ENCODE peak calls at places on chromosome 12, in nine cellular contexts. Z is activated T-cell treated with anti-CD3 and anti-CD28 coated beads for 48 hours; G is effector memory CD8-positive, alpha-beta T cell; P is Jurkat, Clone E6-1; S is nucleus accumbens; B is HEK293T; X is HT1080; T is SK-MEL-5; K is tibial artery. V is an unnamed sample.
A peak's percentile ranks its signal among the peaks of the same experiment; 100 is the strongest.

GRCh38 chr12:84842406-84843013 is 70.1 kb downstream of the SLC6A15 start:
- DNase-seq in X (peak; percentile 27), Z (no peak), K (no peak), P (peak; percentile 24), T (peak; percentile 73), S (no peak), B (peak; percentile 21), G (no peak), V (peak; percentile 38)

GRCh38 chr12:124906606-124907261 is 7.7 kb downstream of the UBC start:
- DNase-seq in P (peak; percentile 94), T (peak; percentile 97), K (peak; percentile 95), X (peak; percentile 83), G (peak; percentile 93), B (peak; percentile 77), S (no peak), Z (peak; percentile 73), V (peak; percentile 82)

GRCh38 chr12:14884458-14884878 is 1.2 kb downstream of the MGP start:
- DNase-seq in T (peak; percentile 87), S (peak; percentile 42), K (peak; percentile 93), G (peak; percentile 82), Z (peak; percentile 47), P (peak; percentile 82), X (peak; percentile 78), B (no peak), V (peak; percentile 27)

GRCh38 chr12:14272954-14273910 is 92.2 kb upstream of the ATF7IP start:
- DNase-seq in B (no peak), K (no peak), P (peak; percentile 60), G (no peak), T (no peak), X (no peak), Z (no peak), S (no peak), V (no peak)

GRCh38 chr12:30691122-30691879 is 4.4 kb downstream of the IPO8 start:
- DNase-seq in X (peak; percentile 81), Z (no peak), T (no peak), G (no peak), K (peak; percentile 23), S (no peak), P (no peak), B (peak; percentile 17), V (no peak)

GRCh38 chr12:100955139-100955538 is 160.6 kb downstream of the ANO4 start:
- DNase-seq in P (no peak), S (no peak), Z (no peak), T (no peak), G (no peak), X (peak; percentile 87), K (no peak), B (no peak), V (no peak)

GRCh38 chr12:66537866-66538265 is 141.0 kb downstream of the GRIP1 start:
- DNase-seq in X (no peak), T (no peak), S (no peak), B (no peak), K (no peak), G (no peak), Z (no peak), P (no peak), V (no peak)

GRCh38 chr12:116298578-116298977 is 21.1 kb upstream of the MED13L start:
- DNase-seq in K (no peak), Z (no peak), T (no peak), B (no peak), P (no peak), X (no peak), G (no peak), S (no peak), V (no peak)

GRCh38 chr12:11154400-11154925 is 16.5 kb upstream of the SMIM10L1 start:
- DNase-seq in T (no peak), K (no peak), P (no peak), G (no peak), Z (no peak), X (no peak), B (no peak), S (no peak), V (no peak)

GRCh38 chr12:38892090-38892786 is 13.2 kb downstream of the CPNE8 start:
- DNase-seq in Z (no peak), T (no peak), K (no peak), X (peak; percentile 16), B (no peak), S (no peak), P (no peak), G (no peak), V (no peak)

GRCh38 chr12:46342562-46343033 is 30.0 kb downstream of the SLC38A2 start:
- DNase-seq in G (peak; percentile 33), T (peak; percentile 77), P (no peak), Z (no peak), B (peak; percentile 12), X (peak; percentile 57), K (no peak), S (peak; percentile 3), V (peak; percentile 23)

GRCh38 chr12:53939141-53940108 is 794 bp downstream of the HOXC13 start:
- DNase-seq in Z (no peak), P (no peak), S (no peak), K (peak; percentile 44), G (no peak), X (peak; percentile 5), T (no peak), B (peak; percentile 39), V (no peak)

GRCh38 chr12:122190842-122191668 is 8.1 kb downstream of the LRRC43 start:
- DNase-seq in S (no peak), Z (peak; percentile 63), P (peak; percentile 64), X (peak; percentile 60), K (no peak), B (peak; percentile 81), G (peak; percentile 69), T (peak; percentile 73), V (no peak)

GRCh38 chr12:108400060-108400459 is 60.9 kb upstream of the CMKLR1 start:
- DNase-seq in Z (no peak), B (no peak), P (no peak), X (no peak), G (no peak), T (no peak), S (no peak), K (no peak), V (no peak)

GRCh38 chr12:31306871-31307270 is 19.1 kb downstream of the SINHCAF start:
- DNase-seq in Z (no peak), B (no peak), T (no peak), S (no peak), P (no peak), K (no peak), X (no peak), G (no peak), V (no peak)

GRCh38 chr12:18888062-18888461 is 150.1 kb downstream of the CAPZA3 start:
- DNase-seq in X (no peak), S (no peak), T (no peak), B (no peak), P (no peak), G (no peak), Z (no peak), K (no peak), V (no peak)

GRCh38 chr12:113273053-113273725 is 51.9 kb downstream of the TPCN1 start:
- DNase-seq in Z (no peak), P (no peak), B (no peak), S (no peak), T (no peak), G (no peak), X (no peak), K (no peak), V (no peak)

GRCh38 chr12:91140660-91141045 is 29.4 kb upstream of the LUM start:
- DNase-seq in P (no peak), X (no peak), T (no peak), S (no peak), G (no peak), Z (no peak), B (no peak), K (peak; percentile 32), V (no peak)

GRCh38 chr12:1445807-1446206 is 148.6 kb downstream of the FBXL14 start:
- DNase-seq in S (no peak), G (no peak), T (no peak), X (no peak), P (no peak), Z (no peak), B (no peak), K (no peak), V (no peak)

GRCh38 chr12:123050913-123051312 is 70.4 kb downstream of the ARL6IP4 start:
- DNase-seq in Z (no peak), P (no peak), T (no peak), B (no peak), K (no peak), X (no peak), G (no peak), S (no peak), V (no peak)

GRCh38 chr12:48969847-48970701 is 1.5 kb downstream of the WNT10B start:
- DNase-seq in B (no peak), G (peak; percentile 27), X (no peak), S (no peak), T (no peak), K (no peak), P (no peak), Z (no peak), V (no peak)

GRCh38 chr12:12673296-12673695 is 22.7 kb downstream of the GPR19 start:
- DNase-seq in T (no peak), K (no peak), P (peak; percentile 23), Z (no peak), X (no peak), G (no peak), S (no peak), B (no peak), V (no peak)

GRCh38 chr12:26636710-26637328 is 196.2 kb downstream of the ITPR2 start:
- DNase-seq in B (no peak), K (no peak), T (no peak), S (no peak), G (no peak), P (no peak), Z (no peak), X (peak; percentile 78), V (no peak)

GRCh38 chr12:14836336-14837210 is 6.8 kb downstream of the ART4 start:
- DNase-seq in K (peak; percentile 33), S (no peak), T (peak; percentile 51), X (peak; percentile 84), P (no peak), Z (no peak), B (no peak), G (no peak), V (peak; percentile 68)

GRCh38 chr12:59164991-59165718 is 244.9 kb upstream of the LRIG3 start:
- DNase-seq in S (no peak), K (no peak), T (peak; percentile 60), X (peak; percentile 19), P (peak; percentile 20), G (no peak), B (no peak), Z (no peak), V (peak; percentile 20)

GRCh38 chr12:5171701-5172100 is 128.0 kb downstream of the KCNA5 start:
- DNase-seq in T (peak; percentile 68), Z (no peak), B (peak; percentile 42), P (no peak), S (no peak), X (peak; percentile 77), K (no peak), G (no peak), V (peak; percentile 63)

GRCh38 chr12:124796303-124796957 is 67.2 kb downstream of the SCARB1 start:
- DNase-seq in Z (no peak), X (no peak), K (no peak), B (no peak), T (no peak), S (no peak), G (no peak), P (no peak), V (no peak)

GRCh38 chr12:11798856-11799530 is 149.5 kb downstream of the ETV6 start:
- DNase-seq in K (no peak), P (peak; percentile 100), T (no peak), Z (no peak), G (no peak), S (no peak), X (peak; percentile 99), B (no peak), V (peak; percentile 58)

V was measured in foreskin melanocyte.